ENCODE peak calls at places on chromosomes 6 and 20, in five cellular contexts. One of them, this sample, is unnamed.

GRCh38 chr6:166772518-166772917 is 145.5 kb upstream of the RPS6KA2 start:
- DNase-seq in cardiac fibroblast: no peak
- DNase-seq in MCF 10A: peak
- DNase-seq in uterus: no peak
- DNase-seq in upper lobe of right lung: no peak
- DNase-seq in this sample: no peak

GRCh38 chr6:156109713-156110112 is 654.1 kb upstream of the NOX3 start:
- DNase-seq in cardiac fibroblast: no peak
- DNase-seq in MCF 10A: peak
- DNase-seq in uterus: no peak
- DNase-seq in upper lobe of right lung: no peak
- DNase-seq in this sample: no peak

GRCh38 chr20:62623488-62624324 is 18.6 kb upstream of the SLCO4A1 start:
- DNase-seq in cardiac fibroblast: peak
- DNase-seq in MCF 10A: peak
- DNase-seq in uterus: peak
- DNase-seq in upper lobe of right lung: peak
- DNase-seq in this sample: peak

GRCh38 chr6:147170269-147170668 is 33.9 kb upstream of the STXBP5 start:
- DNase-seq in cardiac fibroblast: peak
- DNase-seq in MCF 10A: peak
- DNase-seq in uterus: no peak
- DNase-seq in upper lobe of right lung: no peak
- DNase-seq in this sample: peak

GRCh38 chr20:60108397-60108796 is 150.2 kb downstream of the CDH26 start:
- DNase-seq in cardiac fibroblast: no peak
- DNase-seq in MCF 10A: no peak
- DNase-seq in uterus: no peak
- DNase-seq in upper lobe of right lung: no peak
- DNase-seq in this sample: no peak

GRCh38 chr6:91098006-91098405 is 511.1 kb upstream of the MAP3K7 start:
- DNase-seq in cardiac fibroblast: no peak
- DNase-seq in MCF 10A: no peak
- DNase-seq in uterus: no peak
- DNase-seq in upper lobe of right lung: no peak
- DNase-seq in this sample: no peak

GRCh38 chr6:37756141-37756540 is 58.5 kb upstream of the MDGA1 start:
- DNase-seq in cardiac fibroblast: no peak
- DNase-seq in MCF 10A: no peak
- DNase-seq in uterus: no peak
- DNase-seq in upper lobe of right lung: no peak
- DNase-seq in this sample: no peak

GRCh38 chr6:106897580-106897979 is 76.9 kb downstream of the CD24 start:
- DNase-seq in cardiac fibroblast: no peak
- DNase-seq in MCF 10A: no peak
- DNase-seq in uterus: no peak
- DNase-seq in upper lobe of right lung: no peak
- DNase-seq in this sample: no peak

GRCh38 chr20:8005575-8006366 is 13.8 kb downstream of the TMX4 start:
- DNase-seq in cardiac fibroblast: no peak
- DNase-seq in MCF 10A: no peak
- DNase-seq in uterus: no peak
- DNase-seq in upper lobe of right lung: no peak
- DNase-seq in this sample: no peak

GRCh38 chr6:142888461-142888860 is 56.5 kb downstream of the HIVEP2 start:
- DNase-seq in cardiac fibroblast: no peak
- DNase-seq in MCF 10A: no peak
- DNase-seq in uterus: no peak
- DNase-seq in upper lobe of right lung: no peak
- DNase-seq in this sample: no peak

GRCh38 chr6:134165827-134166226 is 113.4 kb upstream of the SLC2A12 start:
- DNase-seq in cardiac fibroblast: peak
- DNase-seq in MCF 10A: no peak
- DNase-seq in uterus: no peak
- DNase-seq in upper lobe of right lung: no peak
- DNase-seq in this sample: peak

GRCh38 chr6:147506704-147507114 is 1.8 kb upstream of the SAMD5 start:
- DNase-seq in cardiac fibroblast: peak
- DNase-seq in MCF 10A: peak
- DNase-seq in uterus: peak
- DNase-seq in upper lobe of right lung: peak
- DNase-seq in this sample: peak

GRCh38 chr20:56590888-56591287 is 38.2 kb upstream of the TFAP2C start:
- DNase-seq in cardiac fibroblast: no peak
- DNase-seq in MCF 10A: no peak
- DNase-seq in uterus: no peak
- DNase-seq in upper lobe of right lung: no peak
- DNase-seq in this sample: no peak

GRCh38 chr6:140202964-140203363 is 828.5 kb upstream of the CITED2 start:
- DNase-seq in cardiac fibroblast: no peak
- DNase-seq in MCF 10A: no peak
- DNase-seq in uterus: no peak
- DNase-seq in upper lobe of right lung: no peak
- DNase-seq in this sample: no peak

GRCh38 chr6:106913111-106913510 is 61.4 kb downstream of the CD24 start:
- DNase-seq in cardiac fibroblast: no peak
- DNase-seq in MCF 10A: no peak
- DNase-seq in uterus: no peak
- DNase-seq in upper lobe of right lung: no peak
- DNase-seq in this sample: no peak

GRCh38 chr6:168585441-168585840 is 144.5 kb downstream of the SMOC2 start:
- DNase-seq in cardiac fibroblast: no peak
- DNase-seq in MCF 10A: no peak
- DNase-seq in uterus: no peak
- DNase-seq in upper lobe of right lung: no peak
- DNase-seq in this sample: no peak

GRCh38 chr6:139066080-139066479 is 37.5 kb downstream of the ABRACL start:
- DNase-seq in cardiac fibroblast: no peak
- DNase-seq in MCF 10A: no peak
- DNase-seq in uterus: no peak
- DNase-seq in upper lobe of right lung: no peak
- DNase-seq in this sample: no peak

GRCh38 chr20:58598271-58599015 is 52.6 kb upstream of the STX16 start:
- DNase-seq in cardiac fibroblast: peak
- DNase-seq in MCF 10A: peak
- DNase-seq in uterus: peak
- DNase-seq in upper lobe of right lung: no peak
- DNase-seq in this sample: peak

GRCh38 chr6:77456531-77457248 is 6.6 kb downstream of the HTR1B start:
- DNase-seq in cardiac fibroblast: peak
- DNase-seq in MCF 10A: peak
- DNase-seq in uterus: no peak
- DNase-seq in upper lobe of right lung: no peak
- DNase-seq in this sample: peak

GRCh38 chr6:160065200-160065599 is 56.4 kb upstream of the SLC22A1 start:
- DNase-seq in cardiac fibroblast: no peak
- DNase-seq in MCF 10A: no peak
- DNase-seq in uterus: no peak
- DNase-seq in upper lobe of right lung: no peak
- DNase-seq in this sample: no peak

GRCh38 chr20:45998337-45998736 is 10.4 kb upstream of the MMP9 start:
- DNase-seq in cardiac fibroblast: no peak
- DNase-seq in MCF 10A: no peak
- DNase-seq in uterus: no peak
- DNase-seq in upper lobe of right lung: no peak
- DNase-seq in this sample: no peak

GRCh38 chr6:11427827-11428245 is 109.7 kb upstream of the TMEM170B start:
- DNase-seq in cardiac fibroblast: no peak
- DNase-seq in MCF 10A: no peak
- DNase-seq in uterus: no peak
- DNase-seq in upper lobe of right lung: no peak
- DNase-seq in this sample: no peak

GRCh38 chr20:39910536-39910935 is 778.5 kb downstream of the MAFB start:
- DNase-seq in cardiac fibroblast: no peak
- DNase-seq in MCF 10A: no peak
- DNase-seq in uterus: no peak
- DNase-seq in upper lobe of right lung: no peak
- DNase-seq in this sample: no peak

GRCh38 chr6:84516151-84516550 is 248.2 kb downstream of the TBX18 start:
- DNase-seq in cardiac fibroblast: peak
- DNase-seq in MCF 10A: peak
- DNase-seq in uterus: no peak
- DNase-seq in upper lobe of right lung: no peak
- DNase-seq in this sample: peak

GRCh38 chr6:32785781-32786533 is 22.6 kb upstream of the HLA-DQB2 start:
- DNase-seq in cardiac fibroblast: peak
- DNase-seq in MCF 10A: peak
- DNase-seq in uterus: no peak
- DNase-seq in upper lobe of right lung: no peak
- DNase-seq in this sample: peak

GRCh38 chr6:143877584-143878271 is 13.5 kb downstream of the ZC2HC1B start:
- DNase-seq in cardiac fibroblast: no peak
- DNase-seq in MCF 10A: no peak
- DNase-seq in uterus: no peak
- DNase-seq in upper lobe of right lung: no peak
- DNase-seq in this sample: no peak

GRCh38 chr6:126804255-126805064 is 314.0 kb upstream of the RSPO3 start:
- DNase-seq in cardiac fibroblast: peak
- DNase-seq in MCF 10A: peak
- DNase-seq in uterus: peak
- DNase-seq in upper lobe of right lung: no peak
- DNase-seq in this sample: peak

GRCh38 chr6:117078624-117079023 is 186.7 kb upstream of the VGLL2 start:
- DNase-seq in cardiac fibroblast: no peak
- DNase-seq in MCF 10A: no peak
- DNase-seq in uterus: no peak
- DNase-seq in upper lobe of right lung: no peak
- DNase-seq in this sample: no peak

GRCh38 chr6:90896165-90896549 is 309.3 kb upstream of the MAP3K7 start:
- DNase-seq in cardiac fibroblast: no peak
- DNase-seq in MCF 10A: no peak
- DNase-seq in uterus: no peak
- DNase-seq in upper lobe of right lung: no peak
- DNase-seq in this sample: no peak

GRCh38 chr6:140572129-140572528 is 1197.7 kb upstream of the CITED2 start:
- DNase-seq in cardiac fibroblast: peak
- DNase-seq in MCF 10A: peak
- DNase-seq in uterus: no peak
- DNase-seq in upper lobe of right lung: no peak
- DNase-seq in this sample: peak

GRCh38 chr6:93858213-93858612 is 438.9 kb upstream of the EPHA7 start:
- DNase-seq in cardiac fibroblast: no peak
- DNase-seq in MCF 10A: no peak
- DNase-seq in uterus: no peak
- DNase-seq in upper lobe of right lung: no peak
- DNase-seq in this sample: no peak

GRCh38 chr6:10033223-10033829 is 381.5 kb downstream of the TFAP2A start:
- DNase-seq in cardiac fibroblast: no peak
- DNase-seq in MCF 10A: peak
- DNase-seq in uterus: no peak
- DNase-seq in upper lobe of right lung: no peak
- DNase-seq in this sample: peak

GRCh38 chr6:113450061-113450465 is 407.1 kb upstream of the MARCKS start:
- DNase-seq in cardiac fibroblast: peak
- DNase-seq in MCF 10A: peak
- DNase-seq in uterus: no peak
- DNase-seq in upper lobe of right lung: no peak
- DNase-seq in this sample: peak

GRCh38 chr6:149752600-149752999 is 3.1 kb downstream of the PCMT1 start:
- DNase-seq in cardiac fibroblast: no peak
- DNase-seq in MCF 10A: peak
- DNase-seq in uterus: no peak
- DNase-seq in upper lobe of right lung: no peak
- DNase-seq in this sample: no peak

GRCh38 chr6:47075168-47075567 is 33.0 kb upstream of the ADGRF1 start:
- DNase-seq in cardiac fibroblast: no peak
- DNase-seq in MCF 10A: no peak
- DNase-seq in uterus: no peak
- DNase-seq in upper lobe of right lung: no peak
- DNase-seq in this sample: no peak

GRCh38 chr6:47071681-47072080 is 29.5 kb upstream of the ADGRF1 start:
- DNase-seq in cardiac fibroblast: no peak
- DNase-seq in MCF 10A: no peak
- DNase-seq in uterus: no peak
- DNase-seq in upper lobe of right lung: no peak
- DNase-seq in this sample: no peak

GRCh38 chr6:47072667-47073066 is 30.5 kb upstream of the ADGRF1 start:
- DNase-seq in cardiac fibroblast: no peak
- DNase-seq in MCF 10A: no peak
- DNase-seq in uterus: no peak
- DNase-seq in upper lobe of right lung: no peak
- DNase-seq in this sample: no peak

GRCh38 chr6:47075741-47076421 is 33.7 kb upstream of the ADGRF1 start:
- DNase-seq in cardiac fibroblast: no peak
- DNase-seq in MCF 10A: no peak
- DNase-seq in uterus: no peak
- DNase-seq in upper lobe of right lung: no peak
- DNase-seq in this sample: no peak

GRCh38 chr6:47073125-47074110 is 31.3 kb upstream of the ADGRF1 start:
- DNase-seq in cardiac fibroblast: no peak
- DNase-seq in MCF 10A: peak
- DNase-seq in uterus: no peak
- DNase-seq in upper lobe of right lung: no peak
- DNase-seq in this sample: no peak
- TF ChIP-seq CTCF in cardiac fibroblast: peak
- TF ChIP-seq CTCF in MCF 10A: peak
- TF ChIP-seq CTCF in uterus: no peak
- TF ChIP-seq CTCF in upper lobe of right lung: peak
- TF ChIP-seq CTCF in this sample: no peak

GRCh38 chr6:44198684-44199083 is 18.0 kb upstream of the MYMX start:
- DNase-seq in cardiac fibroblast: no peak
- DNase-seq in MCF 10A: no peak
- DNase-seq in uterus: no peak
- DNase-seq in upper lobe of right lung: no peak
- DNase-seq in this sample: no peak
- TF ChIP-seq CTCF in cardiac fibroblast: no peak
- TF ChIP-seq CTCF in MCF 10A: no peak
- TF ChIP-seq CTCF in uterus: no peak
- TF ChIP-seq CTCF in upper lobe of right lung: no peak
- TF ChIP-seq CTCF in this sample: no peak

GRCh38 chr6:14658909-14659561 is 541.5 kb downstream of the CD83 start:
- DNase-seq in cardiac fibroblast: peak
- DNase-seq in MCF 10A: peak
- DNase-seq in uterus: no peak
- DNase-seq in upper lobe of right lung: no peak
- DNase-seq in this sample: peak

GRCh38 chr6:14661696-14662095 is 544.1 kb downstream of the CD83 start:
- DNase-seq in cardiac fibroblast: no peak
- DNase-seq in MCF 10A: no peak
- DNase-seq in uterus: no peak
- DNase-seq in upper lobe of right lung: no peak
- DNase-seq in this sample: no peak

GRCh38 chr6:14661188-14661587 is 543.6 kb downstream of the CD83 start:
- DNase-seq in cardiac fibroblast: peak
- DNase-seq in MCF 10A: no peak
- DNase-seq in uterus: no peak
- DNase-seq in upper lobe of right lung: no peak
- DNase-seq in this sample: no peak

GRCh38 chr6:14658030-14658429 is 540.5 kb downstream of the CD83 start:
- DNase-seq in cardiac fibroblast: no peak
- DNase-seq in MCF 10A: no peak
- DNase-seq in uterus: no peak
- DNase-seq in upper lobe of right lung: no peak
- DNase-seq in this sample: no peak

GRCh38 chr6:14660767-14661166 is 543.2 kb downstream of the CD83 start:
- DNase-seq in cardiac fibroblast: no peak
- DNase-seq in MCF 10A: no peak
- DNase-seq in uterus: no peak
- DNase-seq in upper lobe of right lung: no peak
- DNase-seq in this sample: no peak
- TF ChIP-seq CTCF in cardiac fibroblast: no peak
- TF ChIP-seq CTCF in MCF 10A: no peak
- TF ChIP-seq CTCF in uterus: no peak
- TF ChIP-seq CTCF in upper lobe of right lung: no peak
- TF ChIP-seq CTCF in this sample: no peak

GRCh38 chr6:170473226-170473789 is 79.8 kb downstream of the PSMB1 start:
- DNase-seq in cardiac fibroblast: no peak
- DNase-seq in MCF 10A: no peak
- DNase-seq in uterus: no peak
- DNase-seq in upper lobe of right lung: no peak
- DNase-seq in this sample: no peak
- TF ChIP-seq CTCF in cardiac fibroblast: no peak
- TF ChIP-seq CTCF in MCF 10A: no peak
- TF ChIP-seq CTCF in uterus: no peak
- TF ChIP-seq CTCF in upper lobe of right lung: no peak
- TF ChIP-seq CTCF in this sample: no peak

This sample was measured in foreskin fibroblast.